ENCODE peak calls at places on chromosomes 3 and 15, in nine cellular contexts. One of them, this sample, is unnamed.

GRCh38 chr3:124246949-124247348 is 255.0 kb upstream of the ROPN1 start:
- DNase-seq in foreskin fibroblast: no peak
- DNase-seq in heart right ventricle: no peak
- DNase-seq in Daoy: peak; percentile 36
- DNase-seq in M059J: peak; percentile 56
- DNase-seq in HAP-1: peak; percentile 37
- DNase-seq in OCI-LY7: peak; percentile 7
- DNase-seq in Ammon's horn: peak; percentile 41
- DNase-seq in iPS-NIHi11: peak; percentile 46
- DNase-seq in this sample: peak; percentile 18

GRCh38 chr3:174028673-174029072 is 631.1 kb downstream of the NLGN1 start:
- DNase-seq in foreskin fibroblast: no peak
- DNase-seq in heart right ventricle: no peak
- DNase-seq in Daoy: no peak
- DNase-seq in M059J: no peak
- DNase-seq in HAP-1: no peak
- DNase-seq in OCI-LY7: no peak
- DNase-seq in Ammon's horn: no peak
- DNase-seq in iPS-NIHi11: no peak
- DNase-seq in this sample: no peak

GRCh38 chr3:132659370-132660055 is at the start of gene ACAD11:
- DNase-seq in foreskin fibroblast: peak; percentile 61
- DNase-seq in heart right ventricle: peak; percentile 66
- DNase-seq in Daoy: peak; percentile 75
- DNase-seq in M059J: peak; percentile 80
- DNase-seq in HAP-1: peak; percentile 79
- DNase-seq in OCI-LY7: peak; percentile 67
- DNase-seq in Ammon's horn: peak; percentile 83
- DNase-seq in iPS-NIHi11: peak; percentile 78
- DNase-seq in this sample: peak; percentile 73

GRCh38 chr15:71791975-71792374 is 18.4 kb upstream of the NR2E3 start:
- DNase-seq in foreskin fibroblast: no peak
- DNase-seq in heart right ventricle: no peak
- DNase-seq in Daoy: no peak
- DNase-seq in M059J: no peak
- DNase-seq in HAP-1: no peak
- DNase-seq in OCI-LY7: no peak
- DNase-seq in Ammon's horn: no peak
- DNase-seq in iPS-NIHi11: no peak
- DNase-seq in this sample: no peak

GRCh38 chr3:132682201-132682600 is 22.1 kb downstream of the UBA5 start:
- DNase-seq in foreskin fibroblast: no peak
- DNase-seq in heart right ventricle: no peak
- DNase-seq in Daoy: no peak
- DNase-seq in M059J: no peak
- DNase-seq in HAP-1: no peak
- DNase-seq in OCI-LY7: no peak
- DNase-seq in Ammon's horn: no peak
- DNase-seq in iPS-NIHi11: no peak
- DNase-seq in this sample: no peak

GRCh38 chr3:4834403-4834866 is 144.8 kb upstream of the BHLHE40 start:
- DNase-seq in foreskin fibroblast: no peak
- DNase-seq in heart right ventricle: no peak
- DNase-seq in Daoy: peak; percentile 33
- DNase-seq in M059J: no peak
- DNase-seq in HAP-1: no peak
- DNase-seq in OCI-LY7: no peak
- DNase-seq in Ammon's horn: no peak
- DNase-seq in iPS-NIHi11: no peak
- DNase-seq in this sample: peak; percentile 13

GRCh38 chr15:52294881-52295420 is 653 bp downstream of the MYO5C start:
- DNase-seq in foreskin fibroblast: no peak
- DNase-seq in heart right ventricle: no peak
- DNase-seq in Daoy: no peak
- DNase-seq in M059J: no peak
- DNase-seq in HAP-1: no peak
- DNase-seq in OCI-LY7: no peak
- DNase-seq in Ammon's horn: no peak
- DNase-seq in iPS-NIHi11: no peak
- DNase-seq in this sample: no peak

GRCh38 chr3:160618878-160619277 is 53.5 kb upstream of the KPNA4 start:
- DNase-seq in foreskin fibroblast: no peak
- DNase-seq in heart right ventricle: no peak
- DNase-seq in Daoy: no peak
- DNase-seq in M059J: no peak
- DNase-seq in HAP-1: no peak
- DNase-seq in OCI-LY7: no peak
- DNase-seq in Ammon's horn: no peak
- DNase-seq in iPS-NIHi11: no peak
- DNase-seq in this sample: peak; percentile 33

GRCh38 chr3:126111566-126112475 is 27.9 kb upstream of the SLC41A3 start:
- DNase-seq in foreskin fibroblast: no peak
- DNase-seq in heart right ventricle: no peak
- DNase-seq in Daoy: no peak
- DNase-seq in M059J: no peak
- DNase-seq in HAP-1: no peak
- DNase-seq in OCI-LY7: no peak
- DNase-seq in Ammon's horn: no peak
- DNase-seq in iPS-NIHi11: peak; percentile 9
- DNase-seq in this sample: no peak

GRCh38 chr15:41506796-41507341 is 6.8 kb downstream of the LTK start:
- DNase-seq in foreskin fibroblast: no peak
- DNase-seq in heart right ventricle: no peak
- DNase-seq in Daoy: no peak
- DNase-seq in M059J: no peak
- DNase-seq in HAP-1: no peak
- DNase-seq in OCI-LY7: peak; percentile 19
- DNase-seq in Ammon's horn: no peak
- DNase-seq in iPS-NIHi11: peak; percentile 44
- DNase-seq in this sample: no peak

GRCh38 chr15:55774113-55774970 is 31.4 kb upstream of the PRTG start:
- DNase-seq in foreskin fibroblast: no peak
- DNase-seq in heart right ventricle: peak; percentile 13
- DNase-seq in Daoy: peak; percentile 36
- DNase-seq in M059J: peak; percentile 46
- DNase-seq in HAP-1: peak; percentile 82
- DNase-seq in OCI-LY7: peak; percentile 43
- DNase-seq in Ammon's horn: no peak
- DNase-seq in iPS-NIHi11: peak; percentile 67
- DNase-seq in this sample: no peak

GRCh38 chr3:187998611-187999010 is 155.3 kb upstream of the LPP start:
- DNase-seq in foreskin fibroblast: no peak
- DNase-seq in heart right ventricle: no peak
- DNase-seq in Daoy: no peak
- DNase-seq in M059J: no peak
- DNase-seq in HAP-1: no peak
- DNase-seq in OCI-LY7: no peak
- DNase-seq in Ammon's horn: no peak
- DNase-seq in iPS-NIHi11: no peak
- DNase-seq in this sample: no peak

GRCh38 chr3:128486157-128486691 is 6.8 kb downstream of the GATA2 start:
- DNase-seq in foreskin fibroblast: no peak
- DNase-seq in heart right ventricle: no peak
- DNase-seq in Daoy: no peak
- DNase-seq in M059J: no peak
- DNase-seq in HAP-1: no peak
- DNase-seq in OCI-LY7: no peak
- DNase-seq in Ammon's horn: no peak
- DNase-seq in iPS-NIHi11: no peak
- DNase-seq in this sample: no peak

GRCh38 chr3:149377408-149378111 is at the start of gene TM4SF1:
- DNase-seq in foreskin fibroblast: peak; percentile 73
- DNase-seq in heart right ventricle: peak; percentile 87
- DNase-seq in Daoy: peak; percentile 98
- DNase-seq in M059J: peak; percentile 100
- DNase-seq in HAP-1: peak; percentile 68
- DNase-seq in OCI-LY7: no peak
- DNase-seq in Ammon's horn: no peak
- DNase-seq in iPS-NIHi11: no peak
- DNase-seq in this sample: peak; percentile 96

GRCh38 chr3:17258823-17259436 is 374.2 kb downstream of the PLCL2 start:
- DNase-seq in foreskin fibroblast: peak; percentile 12
- DNase-seq in heart right ventricle: peak; percentile 5
- DNase-seq in Daoy: peak; percentile 3
- DNase-seq in M059J: peak; percentile 38
- DNase-seq in HAP-1: peak; percentile 37
- DNase-seq in OCI-LY7: peak; percentile 64
- DNase-seq in Ammon's horn: peak; percentile 54
- DNase-seq in iPS-NIHi11: peak; percentile 37
- DNase-seq in this sample: no peak

GRCh38 chr3:62582495-62583172 is 209.3 kb upstream of the FEZF2 start:
- DNase-seq in foreskin fibroblast: no peak
- DNase-seq in heart right ventricle: no peak
- DNase-seq in Daoy: no peak
- DNase-seq in M059J: no peak
- DNase-seq in HAP-1: no peak
- DNase-seq in OCI-LY7: no peak
- DNase-seq in Ammon's horn: no peak
- DNase-seq in iPS-NIHi11: no peak
- DNase-seq in this sample: no peak

This sample was measured in kidney glomerular epithelial cell.